ENCODE peak calls at places on chromosomes 4 and X, in four cellular contexts. One of them, this sample, is unnamed.

GRCh38 chrX:56232221-56233082 is at the start of gene KLF8:
- DNase-seq in AG09309: no peak
- DNase-seq in upper lobe of left lung: peak; percentile 68
- DNase-seq in lower lobe of right lung: peak; percentile 69
- DNase-seq in this sample: peak; percentile 74

GRCh38 chrX:13120017-13120416 is 75.6 kb upstream of the FAM9C start:
- DNase-seq in upper lobe of left lung: peak; percentile 31
- DNase-seq in AG09309: no peak
- DNase-seq in lower lobe of right lung: peak; percentile 47
- DNase-seq in this sample: peak; percentile 54

GRCh38 chr4:150582881-150583286 is 933 bp downstream of the MAB21L2 start:
- DNase-seq in lower lobe of right lung: no peak
- DNase-seq in upper lobe of left lung: no peak
- DNase-seq in AG09309: no peak
- DNase-seq in this sample: peak; percentile 56

GRCh38 chr4:184775854-184776555 is 42.1 kb upstream of the CENPU start:
- DNase-seq in upper lobe of left lung: no peak
- DNase-seq in AG09309: no peak
- DNase-seq in lower lobe of right lung: no peak
- DNase-seq in this sample: peak; percentile 70

GRCh38 chr4:26896636-26897035 is 36.0 kb downstream of the STIM2 start:
- DNase-seq in AG09309: peak; percentile 4
- DNase-seq in lower lobe of right lung: no peak
- DNase-seq in upper lobe of left lung: no peak
- DNase-seq in this sample: no peak

GRCh38 chr4:98601719-98602118 is 56.7 kb downstream of the TSPAN5 start:
- DNase-seq in AG09309: no peak
- DNase-seq in lower lobe of right lung: no peak
- DNase-seq in upper lobe of left lung: no peak
- DNase-seq in this sample: no peak

GRCh38 chrX:41334866-41335589 is 1.1 kb downstream of the DDX3X start:
- DNase-seq in upper lobe of left lung: peak; percentile 75
- DNase-seq in AG09309: no peak
- DNase-seq in lower lobe of right lung: peak; percentile 61
- DNase-seq in this sample: peak; percentile 83

GRCh38 chr4:121096629-121097028 is 24.3 kb upstream of the NDNF start:
- DNase-seq in AG09309: peak; percentile 25
- DNase-seq in upper lobe of left lung: no peak
- DNase-seq in lower lobe of right lung: no peak
- DNase-seq in this sample: no peak

GRCh38 chr4:61723492-61723891 is 523.4 kb downstream of the ADGRL3 start:
- DNase-seq in upper lobe of left lung: no peak
- DNase-seq in lower lobe of right lung: no peak
- DNase-seq in AG09309: no peak
- DNase-seq in this sample: no peak

GRCh38 chr4:133320576-133321170 is 171.6 kb downstream of the PCDH10 start:
- DNase-seq in upper lobe of left lung: no peak
- DNase-seq in lower lobe of right lung: no peak
- DNase-seq in AG09309: no peak
- DNase-seq in this sample: no peak

GRCh38 chr4:18923496-18924161 is 902.1 kb upstream of the LCORL start:
- DNase-seq in lower lobe of right lung: no peak
- DNase-seq in AG09309: no peak
- DNase-seq in upper lobe of left lung: no peak
- DNase-seq in this sample: no peak

GRCh38 chrX:17828156-17828555 is 32.9 kb downstream of the RAI2 start:
- DNase-seq in upper lobe of left lung: no peak
- DNase-seq in lower lobe of right lung: no peak
- DNase-seq in AG09309: no peak
- DNase-seq in this sample: no peak

GRCh38 chr4:169724251-169724650 is 33.5 kb downstream of the HPF1 start:
- DNase-seq in upper lobe of left lung: no peak
- DNase-seq in AG09309: no peak
- DNase-seq in lower lobe of right lung: no peak
- DNase-seq in this sample: no peak

GRCh38 chr4:79273918-79274317 is 51.9 kb downstream of the NAA11 start:
- DNase-seq in upper lobe of left lung: no peak
- DNase-seq in lower lobe of right lung: no peak
- DNase-seq in AG09309: no peak
- DNase-seq in this sample: no peak

GRCh38 chrX:70386240-70386639 is 36.9 kb upstream of the GDPD2 start:
- DNase-seq in upper lobe of left lung: no peak
- DNase-seq in AG09309: no peak
- DNase-seq in lower lobe of right lung: no peak
- DNase-seq in this sample: no peak

GRCh38 chr4:147616849-147617172 is 386 bp upstream of the TMEM184C start:
- DNase-seq in upper lobe of left lung: no peak
- DNase-seq in lower lobe of right lung: no peak
- DNase-seq in AG09309: no peak
- DNase-seq in this sample: no peak

GRCh38 chr4:110945600-110945999 is 322.7 kb upstream of the PITX2 start:
- DNase-seq in AG09309: no peak
- DNase-seq in lower lobe of right lung: no peak
- DNase-seq in upper lobe of left lung: no peak
- DNase-seq in this sample: peak; percentile 20

GRCh38 chr4:72366601-72367000 is 202.4 kb downstream of the ADAMTS3 start:
- DNase-seq in AG09309: no peak
- DNase-seq in lower lobe of right lung: no peak
- DNase-seq in upper lobe of left lung: no peak
- DNase-seq in this sample: no peak

GRCh38 chrX:96372313-96373046 is 312.2 kb upstream of the DIAPH2 start:
- DNase-seq in AG09309: peak; percentile 43
- DNase-seq in upper lobe of left lung: no peak
- DNase-seq in lower lobe of right lung: no peak
- DNase-seq in this sample: no peak

GRCh38 chr4:52612341-52612740 is 46.8 kb downstream of the USP46 start:
- DNase-seq in lower lobe of right lung: no peak
- DNase-seq in AG09309: no peak
- DNase-seq in upper lobe of left lung: no peak
- DNase-seq in this sample: no peak

GRCh38 chrX:79570524-79571240 is 203.5 kb upstream of the ITM2A start:
- DNase-seq in lower lobe of right lung: no peak
- DNase-seq in upper lobe of left lung: no peak
- DNase-seq in AG09309: no peak
- DNase-seq in this sample: no peak

GRCh38 chrX:131704136-131704695 is 160.3 kb downstream of the OR13H1 start:
- DNase-seq in AG09309: peak; percentile 69
- DNase-seq in upper lobe of left lung: peak; percentile 83
- DNase-seq in lower lobe of right lung: no peak
- DNase-seq in this sample: peak; percentile 58

GRCh38 chrX:44314259-44314734 is 29.2 kb downstream of the EFHC2 start:
- DNase-seq in AG09309: no peak
- DNase-seq in lower lobe of right lung: peak; percentile 40
- DNase-seq in upper lobe of left lung: peak; percentile 35
- DNase-seq in this sample: peak; percentile 46

GRCh38 chrX:24508375-24508774 is 43.3 kb downstream of the PDK3 start:
- DNase-seq in AG09309: no peak
- DNase-seq in lower lobe of right lung: no peak
- DNase-seq in upper lobe of left lung: no peak
- DNase-seq in this sample: no peak

GRCh38 chrX:24515447-24515846 is 50.4 kb downstream of the PDK3 start:
- DNase-seq in upper lobe of left lung: no peak
- DNase-seq in AG09309: no peak
- DNase-seq in lower lobe of right lung: no peak
- DNase-seq in this sample: no peak

DNA sequence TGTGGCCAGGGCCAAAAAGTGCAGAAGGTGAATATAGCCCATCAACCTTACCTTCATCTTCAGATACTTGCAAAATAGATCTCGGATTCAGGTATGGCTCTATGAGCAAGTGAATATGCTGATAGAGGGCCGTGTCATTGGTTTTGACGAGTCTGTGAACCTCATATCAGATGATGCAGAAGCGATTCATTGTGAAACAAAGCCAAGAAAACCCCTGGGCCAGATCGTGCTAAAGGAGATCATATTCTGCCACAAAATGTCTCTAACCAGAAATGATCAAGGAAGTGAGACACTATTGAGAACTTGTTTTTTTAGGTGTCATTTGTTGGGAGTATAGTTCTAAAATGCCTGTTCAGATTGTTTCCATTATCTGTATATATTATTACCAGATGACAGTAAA is 48.3 kb downstream of the PDK3 start:
- DNase-seq in AG09309: no peak
- DNase-seq in lower lobe of right lung: no peak
- DNase-seq in upper lobe of left lung: no peak
- DNase-seq in this sample: no peak
- H3K4me3 ChIP-seq in AG09309: no peak overlapping the region
- H3K4me3 ChIP-seq in lower lobe of right lung: no peak overlapping the region
- H3K4me3 ChIP-seq in upper lobe of left lung: no peak overlapping the region
- H3K4me3 ChIP-seq in this sample: no peak overlapping the region

GRCh38 chr4:168633071-168633470 is 136.2 kb downstream of the PALLD start:
- DNase-seq in AG09309: no peak
- DNase-seq in lower lobe of right lung: no peak
- DNase-seq in upper lobe of left lung: no peak
- DNase-seq in this sample: no peak

GRCh38 chr4:168632246-168632832 is 135.5 kb downstream of the PALLD start:
- DNase-seq in upper lobe of left lung: no peak
- DNase-seq in AG09309: no peak
- DNase-seq in lower lobe of right lung: no peak
- DNase-seq in this sample: no peak

GRCh38 chr4:168634276-168634802 is 137.5 kb downstream of the PALLD start:
- DNase-seq in upper lobe of left lung: no peak
- DNase-seq in AG09309: peak; percentile 93
- DNase-seq in lower lobe of right lung: no peak
- DNase-seq in this sample: no peak

GRCh38 chr4:168631241-168632151 is 134.6 kb downstream of the PALLD start:
- DNase-seq in upper lobe of left lung: peak; percentile 54
- DNase-seq in lower lobe of right lung: peak; percentile 72
- DNase-seq in AG09309: no peak
- DNase-seq in this sample: peak; percentile 87

GRCh38 chr4:168633474-168633873 is 136.6 kb downstream of the PALLD start:
- DNase-seq in AG09309: no peak
- DNase-seq in lower lobe of right lung: no peak
- DNase-seq in upper lobe of left lung: no peak
- DNase-seq in this sample: no peak
- H3K4me3 ChIP-seq in AG09309: no peak overlapping the region
- H3K4me3 ChIP-seq in lower lobe of right lung: no peak overlapping the region
- H3K4me3 ChIP-seq in upper lobe of left lung: no peak overlapping the region
- H3K4me3 ChIP-seq in this sample: no peak overlapping the region

DNA sequence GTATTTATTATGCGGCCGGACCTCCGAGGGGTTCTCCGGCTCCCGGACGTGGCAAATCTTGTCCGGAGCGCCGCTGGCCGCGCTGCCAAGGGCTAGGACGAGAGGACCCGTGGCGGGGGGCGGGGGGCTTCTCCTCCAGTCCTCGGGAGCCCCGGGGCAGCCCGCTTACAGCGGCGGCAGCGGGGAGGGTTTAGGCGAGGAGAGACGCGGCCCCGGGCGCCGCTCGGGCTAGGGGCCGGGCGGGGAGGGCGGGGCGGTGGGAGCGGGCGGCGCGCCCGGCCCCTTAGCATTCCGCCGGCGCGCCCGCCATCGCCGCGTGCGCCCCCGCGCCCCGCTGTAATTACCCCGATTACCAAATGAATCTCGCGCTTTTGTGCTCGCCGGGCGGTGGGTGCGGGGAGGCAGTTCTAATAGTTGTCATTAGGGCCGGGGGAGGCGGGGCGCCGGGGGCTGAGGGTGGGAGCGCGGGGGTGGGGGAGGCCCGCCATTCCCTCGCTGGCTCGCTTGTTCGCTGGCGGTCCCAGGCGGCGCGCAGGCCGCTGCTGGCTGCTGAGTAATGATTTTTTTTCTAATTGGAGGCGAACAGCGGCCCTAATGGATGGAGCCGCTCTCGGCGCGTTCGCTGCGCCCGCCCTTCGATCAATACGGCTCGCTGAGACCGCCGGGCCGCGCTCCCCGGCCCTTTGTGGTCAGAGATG is 276.6 kb downstream of the BCOR start:
- DNase-seq in lower lobe of right lung: no peak
- DNase-seq in AG09309: no peak
- DNase-seq in upper lobe of left lung: no peak
- DNase-seq in this sample: peak; percentile 37
- H3K4me3 ChIP-seq in lower lobe of right lung: peak overlapping the region; percentile 45
- H3K4me3 ChIP-seq in AG09309: peak overlapping the region; percentile 38
- H3K4me3 ChIP-seq in upper lobe of left lung: peak overlapping the region; percentile 47
- H3K4me3 ChIP-seq in this sample: peak overlapping the region; percentile 83

GRCh38 chr4:64001229-64001898 is 407.9 kb downstream of the TECRL start:
- DNase-seq in upper lobe of left lung: no peak
- DNase-seq in AG09309: no peak
- DNase-seq in lower lobe of right lung: no peak
- DNase-seq in this sample: no peak
- H3K4me3 ChIP-seq in upper lobe of left lung: no peak overlapping the region
- H3K4me3 ChIP-seq in AG09309: no peak overlapping the region
- H3K4me3 ChIP-seq in lower lobe of right lung: no peak overlapping the region
- H3K4me3 ChIP-seq in this sample: no peak overlapping the region

GRCh38 chrX:153877571-153878261 is 8.3 kb downstream of the L1CAM start:
- DNase-seq in lower lobe of right lung: no peak
- DNase-seq in AG09309: no peak
- DNase-seq in upper lobe of left lung: no peak
- DNase-seq in this sample: no peak

GRCh38 chrX:153880440-153880815 is 5.5 kb downstream of the L1CAM start:
- DNase-seq in AG09309: no peak
- DNase-seq in lower lobe of right lung: no peak
- DNase-seq in upper lobe of left lung: no peak
- DNase-seq in this sample: no peak

GRCh38 chrX:153879741-153880439 is 6.1 kb downstream of the L1CAM start:
- DNase-seq in lower lobe of right lung: no peak
- DNase-seq in upper lobe of left lung: no peak
- DNase-seq in AG09309: no peak
- DNase-seq in this sample: no peak

GRCh38 chrX:153878285-153878779 is 7.6 kb downstream of the L1CAM start:
- DNase-seq in AG09309: no peak
- DNase-seq in lower lobe of right lung: no peak
- DNase-seq in upper lobe of left lung: no peak
- DNase-seq in this sample: no peak

DNA sequence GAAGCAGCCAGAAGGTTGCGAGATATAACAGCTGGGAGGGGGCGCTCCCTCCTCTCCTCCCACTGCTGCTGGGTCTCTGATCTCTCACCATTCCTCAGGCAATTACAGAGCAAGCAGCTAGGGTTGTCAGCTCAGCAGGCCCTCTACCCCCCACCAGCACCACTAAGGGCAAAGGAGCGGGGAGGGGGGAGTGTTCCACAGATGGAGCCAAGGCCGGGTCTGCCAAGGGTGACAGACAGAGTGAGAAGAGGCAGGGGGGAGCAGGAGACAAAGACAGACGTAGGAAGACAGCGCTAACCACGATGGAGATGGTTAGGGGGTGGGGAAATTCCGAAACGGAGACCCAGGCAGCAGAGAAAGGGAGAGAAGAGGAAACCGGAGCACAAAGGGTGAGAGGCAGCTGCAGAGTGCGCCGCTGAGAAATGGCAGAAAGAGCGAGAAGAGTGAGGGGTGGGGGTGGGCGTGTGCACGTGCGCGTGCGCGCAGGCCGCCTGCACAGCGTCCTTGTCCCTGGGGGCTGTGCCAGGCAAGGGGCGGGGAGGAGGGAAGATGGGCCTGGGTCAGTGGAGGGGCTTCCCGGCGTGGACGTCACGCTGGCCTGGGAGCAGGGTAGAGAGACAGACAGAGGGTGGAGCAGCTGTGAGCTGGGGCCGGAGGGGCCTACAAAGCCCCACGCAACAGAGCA is 6.9 kb downstream of the L1CAM start:
- DNase-seq in upper lobe of left lung: no peak
- DNase-seq in lower lobe of right lung: no peak
- DNase-seq in AG09309: no peak
- DNase-seq in this sample: no peak
- H3K4me3 ChIP-seq in upper lobe of left lung: no peak overlapping the region
- H3K4me3 ChIP-seq in lower lobe of right lung: no peak overlapping the region
- H3K4me3 ChIP-seq in AG09309: no peak overlapping the region
- H3K4me3 ChIP-seq in this sample: no peak overlapping the region

GRCh38 chrX:112760697-112761096 is 79.9 kb downstream of the AMOT start:
- DNase-seq in AG09309: no peak
- DNase-seq in upper lobe of left lung: no peak
- DNase-seq in lower lobe of right lung: no peak
- DNase-seq in this sample: no peak
- H3K4me3 ChIP-seq in AG09309: no peak overlapping the region
- H3K4me3 ChIP-seq in upper lobe of left lung: no peak overlapping the region
- H3K4me3 ChIP-seq in lower lobe of right lung: no peak overlapping the region
- H3K4me3 ChIP-seq in this sample: no peak overlapping the region